ENCODE peak calls at places on chromosomes 11 and 22, in seven cellular contexts. L is H9, U is IMR-90, H is H1, Z is mesenchymal stem cell, S is neuronal stem cell, G is trophoblast cell. T is an unnamed sample.

GRCh38 chr11:44338721-44339529 is 29.0 kb upstream of the ALX4 start:
- DNase-seq in L (no peak), U (no peak), H (no peak), Z (no peak), S (no peak), G (no peak), T (peak)

GRCh38 chr11:67347964-67348749 is 5.2 kb downstream of the POLD4 start:
- DNase-seq in L (no peak), U (peak), H (no peak), Z (no peak), S (no peak), G (peak), T (peak)

GRCh38 chr22:27993774-27994350 is 74.8 kb upstream of the PITPNB start:
- DNase-seq in L (no peak), U (no peak), H (no peak), Z (no peak), S (no peak), G (no peak), T (no peak)

GRCh38 chr11:113014731-113015455 is 53.7 kb downstream of the NCAM1 start:
- DNase-seq in L (no peak), U (no peak), H (no peak), Z (peak), S (no peak), G (no peak), T (no peak)

GRCh38 chr11:67048515-67048914 is 8.1 kb upstream of the RHOD start:
- DNase-seq in L (no peak), U (no peak), H (no peak), Z (no peak), S (no peak), G (no peak), T (no peak)

GRCh38 chr11:3626250-3626960 is 15.4 kb downstream of the ART5 start:
- DNase-seq in L (peak), U (no peak), H (peak), Z (no peak), S (no peak), G (no peak), T (no peak)

GRCh38 chr11:63869171-63869591 is 30.3 kb downstream of the MARK2 start:
- DNase-seq in L (no peak), U (no peak), H (no peak), Z (no peak), S (no peak), G (peak), T (no peak)

GRCh38 chr22:43861529-43861928 is 784 bp downstream of the SULT4A1 start:
- DNase-seq in L (peak), U (peak), H (no peak), Z (no peak), S (no peak), G (no peak), T (peak)

GRCh38 chr11:113304916-113305315 is 9.5 kb upstream of the TTC12 start:
- DNase-seq in L (no peak), U (no peak), H (no peak), Z (no peak), S (no peak), G (no peak), T (no peak)

GRCh38 chr11:11909727-11910126 is 68.0 kb downstream of the USP47 start:
- DNase-seq in L (no peak), U (peak), H (no peak), Z (peak), S (no peak), G (no peak), T (no peak)

GRCh38 chr11:8870461-8871282 is 40.3 kb upstream of the AKIP1 start:
- DNase-seq in L (peak), U (peak), H (peak), Z (peak), S (peak), G (peak), T (peak)

GRCh38 chr11:72300268-72300667 is 56.3 kb upstream of the PHOX2A start:
- DNase-seq in L (no peak), U (no peak), H (no peak), Z (no peak), S (no peak), G (no peak), T (no peak)

GRCh38 chr11:123653405-123653996 is 923 bp downstream of the SCN3B start:
- DNase-seq in L (no peak), U (no peak), H (no peak), Z (no peak), S (no peak), G (no peak), T (peak)

GRCh38 chr11:70470127-70470526 is 71.8 kb downstream of the CTTN start:
- DNase-seq in L (no peak), U (peak), H (no peak), Z (peak), S (no peak), G (no peak), T (no peak)

GRCh38 chr11:2588809-2589537 is 110.8 kb downstream of the KCNQ1OT1 start:
- DNase-seq in L (no peak), U (no peak), H (no peak), Z (no peak), S (no peak), G (no peak), T (no peak)

GRCh38 chr11:72759468-72759867 is 7.3 kb upstream of the ARAP1 start:
- DNase-seq in L (no peak), U (no peak), H (no peak), Z (no peak), S (no peak), G (no peak), T (no peak)

GRCh38 chr11:125192194-125192593 is 27.6 kb downstream of the PKNOX2 start:
- DNase-seq in L (no peak), U (no peak), H (no peak), Z (no peak), S (no peak), G (no peak), T (peak)

GRCh38 chr11:69661413-69661715 is 13.8 kb downstream of the LTO1 start:
- DNase-seq in L (no peak), U (no peak), H (no peak), Z (no peak), S (no peak), G (no peak), T (no peak)

GRCh38 chr11:85918910-85919794 is 64.0 kb downstream of the CCDC83 start:
- DNase-seq in L (no peak), U (no peak), H (no peak), Z (no peak), S (no peak), G (no peak), T (no peak)

GRCh38 chr22:33480118-33480517 is 421.9 kb upstream of the SYN3 start:
- DNase-seq in L (no peak), U (no peak), H (no peak), Z (no peak), S (no peak), G (no peak), T (no peak)

GRCh38 chr11:64516226-64516625 is 74.8 kb upstream of the SLC22A12 start:
- DNase-seq in L (peak), U (no peak), H (no peak), Z (no peak), S (no peak), G (no peak), T (peak)

GRCh38 chr11:94784884-94785283 is 16.7 kb downstream of the AMOTL1 start:
- DNase-seq in L (no peak), U (no peak), H (no peak), Z (no peak), S (no peak), G (no peak), T (no peak)

GRCh38 chr11:73980001-73980960 is 2.4 kb downstream of the UCP2 start:
- DNase-seq in L (peak), U (peak), H (no peak), Z (peak), S (no peak), G (no peak), T (peak)

GRCh38 chr11:133860151-133860550 is 14.8 kb upstream of the SPATA19 start:
- DNase-seq in L (no peak), U (no peak), H (no peak), Z (no peak), S (no peak), G (no peak), T (no peak)

GRCh38 chr11:11000546-11001283 is 142.9 kb upstream of the ZBED5 start:
- DNase-seq in L (no peak), U (no peak), H (no peak), Z (no peak), S (no peak), G (peak), T (no peak)

GRCh38 chr11:128796275-128796674 is 70.8 kb downstream of the KCNJ1 start:
- DNase-seq in L (no peak), U (peak), H (no peak), Z (no peak), S (no peak), G (no peak), T (no peak)

GRCh38 chr11:46404476-46405017 is 13.0 kb upstream of the CHRM4 start:
- DNase-seq in L (no peak), U (no peak), H (no peak), Z (no peak), S (no peak), G (no peak), T (no peak)

GRCh38 chr11:76781861-76782500 is 1.2 kb upstream of the TSKU start:
- DNase-seq in L (no peak), U (no peak), H (no peak), Z (no peak), S (no peak), G (no peak), T (no peak)

GRCh38 chr11:122505304-122506006 is 150.1 kb upstream of the UBASH3B start:
- DNase-seq in L (peak), U (peak), H (peak), Z (peak), S (peak), G (peak), T (peak)

GRCh38 chr11:117535201-117535869 is 207.7 kb downstream of the CEP164 start:
- DNase-seq in L (no peak), U (no peak), H (no peak), Z (no peak), S (no peak), G (no peak), T (no peak)

GRCh38 chr11:44566952-44567875 is 1.8 kb downstream of the CD82 start:
- DNase-seq in L (no peak), U (no peak), H (no peak), Z (peak), S (no peak), G (no peak), T (no peak)

GRCh38 chr11:1484061-1484671 is 2.4 kb downstream of the MOB2 start:
- DNase-seq in L (no peak), U (no peak), H (no peak), Z (no peak), S (no peak), G (no peak), T (no peak)

GRCh38 chr11:68353118-68353517 is 40.7 kb downstream of the LRP5 start:
- DNase-seq in L (no peak), U (no peak), H (no peak), Z (no peak), S (no peak), G (peak), T (no peak)

GRCh38 chr22:47061226-47061625 is 298.8 kb downstream of the TBC1D22A start:
- DNase-seq in L (peak), U (no peak), H (no peak), Z (no peak), S (no peak), G (no peak), T (no peak)

GRCh38 chr11:116698080-116698479 is 74.7 kb downstream of the BUD13 start:
- DNase-seq in L (no peak), U (no peak), H (peak), Z (no peak), S (no peak), G (no peak), T (no peak)

GRCh38 chr11:35165416-35166368 is 26.7 kb downstream of the CD44 start:
- DNase-seq in L (no peak), U (peak), H (no peak), Z (peak), S (no peak), G (no peak), T (no peak)
- H2BK120ac ChIP-seq in L (no peak), U (peak), H (no peak), Z (peak), S (no peak), G (no peak), T (no peak)

GRCh38 chr11:18277560-18278271 is 11.7 kb downstream of the SAA1 start:
- DNase-seq in L (no peak), U (peak), H (no peak), Z (peak), S (no peak), G (peak), T (no peak)
- H2BK5ac ChIP-seq in L (no peak), U (no peak), H (no peak), Z (no peak), S (no peak), G (no peak), T (no peak)

GRCh38 chr11:34587282-34587677 is 33.6 kb upstream of the EHF start:
- DNase-seq in L (no peak), U (no peak), H (no peak), Z (no peak), S (no peak), G (peak), T (no peak)

GRCh38 chr11:34585870-34586654 is 34.8 kb upstream of the EHF start:
- DNase-seq in L (no peak), U (peak), H (no peak), Z (peak), S (peak), G (no peak), T (peak)

GRCh38 chr11:34586655-34587281 is 34.1 kb upstream of the EHF start:
- DNase-seq in L (no peak), U (no peak), H (no peak), Z (no peak), S (no peak), G (no peak), T (no peak)

GRCh38 chr11:34588701-34589100 is 32.2 kb upstream of the EHF start:
- DNase-seq in L (no peak), U (no peak), H (no peak), Z (no peak), S (no peak), G (no peak), T (no peak)

DNA sequence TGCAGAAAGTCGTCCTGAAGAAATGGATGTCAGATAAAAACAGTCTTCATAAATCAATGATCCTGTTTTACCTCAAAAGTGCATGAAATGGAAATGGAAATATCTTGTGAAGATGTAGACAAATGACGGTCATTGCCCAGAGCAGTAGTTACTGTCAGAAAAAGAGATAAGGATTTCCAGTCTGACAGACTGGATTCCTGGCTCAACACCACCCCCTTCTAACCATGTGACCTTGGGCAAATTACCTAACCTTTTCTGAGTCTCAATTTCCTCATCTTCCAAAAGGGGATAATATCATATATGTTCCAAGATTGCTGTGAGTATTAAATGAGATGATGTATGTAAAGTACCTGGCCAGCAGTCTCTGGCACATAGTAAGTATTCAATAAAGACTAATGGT is 32.9 kb upstream of the EHF start:
- DNase-seq in L (no peak), U (no peak), H (no peak), Z (no peak), S (no peak), G (peak), T (no peak)
- H2BK120ac ChIP-seq in L (no peak), U (peak), H (no peak), Z (no peak), S (no peak), G (no peak), T (no peak)

DNA sequence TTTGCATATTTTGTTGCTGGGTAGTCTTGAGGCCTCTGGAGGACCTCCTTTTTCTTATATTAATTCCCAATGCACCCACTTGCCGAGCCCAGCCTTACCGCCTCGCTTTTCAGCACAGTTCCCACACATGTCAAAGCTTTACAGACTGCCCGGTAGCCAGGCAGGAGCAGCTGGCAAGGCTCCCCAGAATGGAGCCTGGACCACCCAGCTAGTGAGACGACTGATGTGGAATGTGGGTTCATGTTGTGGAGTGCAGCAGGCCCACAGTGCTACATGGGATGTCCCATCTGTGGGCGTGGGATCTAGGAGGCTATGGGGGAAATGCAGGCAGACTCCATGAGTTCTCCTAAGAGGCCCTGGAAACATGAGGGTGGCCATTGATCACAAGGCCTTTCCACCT is 99.4 kb upstream of the MTMR2 start:
- DNase-seq in L (no peak), U (peak), H (no peak), Z (no peak), S (no peak), G (no peak), T (no peak)
- H2BK5ac ChIP-seq in L (no peak), U (no peak), H (no peak), Z (no peak), S (no peak), G (no peak), T (no peak)

GRCh38 chr11:79043726-79044125 is 397.1 kb downstream of the TENM4 start:
- DNase-seq in L (no peak), U (no peak), H (no peak), Z (no peak), S (no peak), G (no peak), T (no peak)
- H2BK120ac ChIP-seq in L (no peak), U (no peak), H (no peak), Z (no peak), S (no peak), G (no peak), T (no peak)

T was measured in mesendoderm.